ENCODE peak calls at places on chromosome 7, in six cellular contexts. Z is tibial artery, J is HuH-7, K is NCI-H526 treated with DMSO at 0.1 percent for 48 hours, I is kidney glomerular epithelial cell, P is GM04504. A is an unnamed sample.
A peak's percentile ranks its signal among the peaks of the same experiment; 100 is the strongest.

GRCh38 chr7:122412441-122412840 is 107.9 kb upstream of the FEZF1 start:
- DNase-seq in Z (no peak), J (no peak), K (no peak), I (no peak), P (no peak), A (no peak)

GRCh38 chr7:130988443-130988842 is 254.4 kb upstream of the KLF14 start:
- DNase-seq in Z (no peak), J (no peak), K (no peak), I (peak; percentile 30), P (no peak), A (peak; percentile 51)

GRCh38 chr7:139118803-139119485 is 9.4 kb upstream of the ZC3HAV1 start:
- DNase-seq in Z (no peak), J (no peak), K (no peak), I (no peak), P (no peak), A (peak; percentile 38)

GRCh38 chr7:30168800-30169584 is 34.2 kb downstream of the MTURN start:
- DNase-seq in Z (no peak), J (no peak), K (no peak), I (no peak), P (peak; percentile 91), A (no peak)

GRCh38 chr7:31104361-31105255 is 52.5 kb downstream of the ADCYAP1R1 start:
- DNase-seq in Z (peak; percentile 24), J (no peak), K (no peak), I (no peak), P (no peak), A (no peak)

GRCh38 chr7:47506716-47507354 is 75.1 kb downstream of the TNS3 start:
- DNase-seq in Z (peak; percentile 87), J (no peak), K (no peak), I (peak; percentile 63), P (no peak), A (no peak)

GRCh38 chr7:131976411-131976810 is 420.0 kb upstream of the PODXL start:
- DNase-seq in Z (no peak), J (no peak), K (no peak), I (no peak), P (no peak), A (no peak)

GRCh38 chr7:45407730-45408406 is 166.3 kb upstream of the ADCY1 start:
- DNase-seq in Z (no peak), J (peak; percentile 37), K (no peak), I (no peak), P (no peak), A (no peak)

GRCh38 chr7:27946351-27946750 is 206.4 kb downstream of the TAX1BP1 start:
- DNase-seq in Z (no peak), J (no peak), K (no peak), I (no peak), P (no peak), A (no peak)

A was measured in T-helper 2 cell.